ENCODE peak calls at places on chromosomes 12 and 14, in nine cellular contexts. O, A, C, F, Q, E, L, Y and G are unnamed samples.
A peak's percentile ranks its signal among the peaks of the same experiment; 100 is the strongest.

GRCh38 chr14:51869426-51870113 is 9.2 kb downstream of the GNG2 start:
- DNase-seq in O (no peak), A (no peak), C (no peak), F (no peak), Q (no peak), E (no peak), L (peak; percentile 59), Y (no peak), G (peak; percentile 53)

GRCh38 chr12:23950011-23950774 is 723 bp upstream of the SOX5 start:
- DNase-seq in O (peak; percentile 7), A (no peak), C (no peak), F (no peak), Q (no peak), E (no peak), L (no peak), Y (peak; percentile 24), G (no peak)

GRCh38 chr12:114245555-114245954 is 160.4 kb downstream of the TBX5 start:
- DNase-seq in O (no peak), A (no peak), C (peak; percentile 12), F (no peak), Q (no peak), E (no peak), L (no peak), Y (no peak), G (no peak)

GRCh38 chr12:89574736-89575208 is 48.9 kb upstream of the POC1B start:
- DNase-seq in O (peak; percentile 51), A (peak; percentile 56), C (peak; percentile 68), F (no peak), Q (peak; percentile 64), E (peak; percentile 65), L (no peak), Y (no peak), G (peak; percentile 87)

GRCh38 chr14:55772521-55772920 is 192.5 kb downstream of the KTN1 start:
- DNase-seq in O (peak; percentile 35), A (no peak), C (no peak), F (no peak), Q (no peak), E (no peak), L (no peak), Y (no peak), G (no peak)

GRCh38 chr12:108599541-108599940 is 1.7 kb upstream of the TMEM119 start:
- DNase-seq in O (no peak), A (no peak), C (no peak), F (no peak), Q (no peak), E (no peak), L (no peak), Y (no peak), G (no peak)

GRCh38 chr14:99420711-99421110 is 59.9 kb downstream of the SETD3 start:
- DNase-seq in O (peak; percentile 46), A (no peak), C (no peak), F (peak; percentile 55), Q (no peak), E (no peak), L (no peak), Y (peak; percentile 34), G (no peak)

GRCh38 chr14:89586258-89587127 is 169.5 kb upstream of the FOXN3 start:
- DNase-seq in O (no peak), A (no peak), C (no peak), F (no peak), Q (no peak), E (peak; percentile 70), L (no peak), Y (no peak), G (no peak)

GRCh38 chr12:27924350-27925140 is 48.0 kb downstream of the PTHLH start:
- DNase-seq in O (peak; percentile 28), A (no peak), C (peak; percentile 44), F (no peak), Q (no peak), E (no peak), L (no peak), Y (no peak), G (peak; percentile 28)

GRCh38 chr12:19910681-19911080 is 457.7 kb upstream of the PDE3A start:
- DNase-seq in O (no peak), A (no peak), C (no peak), F (no peak), Q (no peak), E (no peak), L (no peak), Y (no peak), G (no peak)

GRCh38 chr14:22887990-22888378 is 5.0 kb downstream of the REM2 start:
- DNase-seq in O (no peak), A (no peak), C (no peak), F (peak; percentile 62), Q (no peak), E (no peak), L (peak; percentile 62), Y (no peak), G (no peak)

GRCh38 chr12:55738113-55739024 is 4.6 kb upstream of the GDF11 start:
- DNase-seq in O (peak; percentile 82), A (peak; percentile 79), C (peak; percentile 86), F (peak; percentile 84), Q (no peak), E (peak; percentile 81), L (peak; percentile 84), Y (peak; percentile 80), G (peak; percentile 87)

GRCh38 chr12:65885716-65886115 is 61.4 kb downstream of the HMGA2 start:
- DNase-seq in O (no peak), A (no peak), C (no peak), F (no peak), Q (no peak), E (no peak), L (no peak), Y (no peak), G (no peak)

GRCh38 chr12:123938679-123939480 is 33.8 kb downstream of the CCDC92 start:
- DNase-seq in O (no peak), A (no peak), C (no peak), F (no peak), Q (no peak), E (peak; percentile 35), L (peak; percentile 38), Y (no peak), G (no peak)

GRCh38 chr12:50050410-50051280 is 6.8 kb upstream of the ASIC1 start:
- DNase-seq in O (no peak), A (no peak), C (no peak), F (peak; percentile 57), Q (no peak), E (peak; percentile 85), L (no peak), Y (no peak), G (no peak)

GRCh38 chr12:129826273-129826672 is 77.6 kb downstream of the TMEM132D start:
- DNase-seq in O (no peak), A (no peak), C (no peak), F (no peak), Q (no peak), E (no peak), L (no peak), Y (no peak), G (no peak)

GRCh38 chr14:76930549-76930948 is 98.0 kb downstream of the IRF2BPL start:
- DNase-seq in O (no peak), A (no peak), C (no peak), F (no peak), Q (no peak), E (no peak), L (no peak), Y (no peak), G (no peak)

GRCh38 chr14:83173687-83174086 is 1640.0 kb upstream of the SEL1L start:
- DNase-seq in O (no peak), A (no peak), C (no peak), F (no peak), Q (no peak), E (peak; percentile 64), L (no peak), Y (no peak), G (no peak)

GRCh38 chr12:29153231-29153630 is 4.2 kb downstream of the FAR2 start:
- DNase-seq in O (no peak), A (no peak), C (no peak), F (no peak), Q (no peak), E (no peak), L (no peak), Y (peak; percentile 3), G (no peak)

GRCh38 chr12:102454808-102455760 is 25.3 kb downstream of the IGF1 start:
- DNase-seq in O (no peak), A (no peak), C (no peak), F (peak; percentile 19), Q (peak; percentile 13), E (peak; percentile 93), L (no peak), Y (no peak), G (no peak)

GRCh38 chr12:1170411-1170810 is 179.4 kb downstream of the ERC1 start:
- DNase-seq in O (no peak), A (no peak), C (no peak), F (no peak), Q (no peak), E (no peak), L (no peak), Y (no peak), G (no peak)

GRCh38 chr12:8841778-8842177 is 19.4 kb downstream of the A2ML1 start:
- DNase-seq in O (no peak), A (no peak), C (no peak), F (no peak), Q (no peak), E (no peak), L (no peak), Y (no peak), G (no peak)

GRCh38 chr14:76267322-76268012 is 108.5 kb upstream of the ESRRB start:
- DNase-seq in O (peak; percentile 49), A (no peak), C (no peak), F (peak; percentile 13), Q (no peak), E (no peak), L (peak; percentile 7), Y (no peak), G (peak; percentile 50)

GRCh38 chr12:117009759-117010158 is 89.5 kb downstream of the TESC start:
- DNase-seq in O (no peak), A (no peak), C (no peak), F (no peak), Q (no peak), E (no peak), L (no peak), Y (no peak), G (no peak)

GRCh38 chr12:6961278-6961694 is 9.2 kb downstream of the PHB2 start:
- DNase-seq in O (no peak), A (no peak), C (peak; percentile 48), F (peak; percentile 83), Q (no peak), E (peak; percentile 87), L (peak; percentile 94), Y (no peak), G (peak; percentile 81)

GRCh38 chr14:61866932-61867920 is 105.0 kb downstream of the SNAPC1 start:
- DNase-seq in O (peak; percentile 10), A (no peak), C (peak; percentile 72), F (no peak), Q (no peak), E (peak; percentile 91), L (no peak), Y (no peak), G (peak; percentile 37)

GRCh38 chr14:77691259-77691658 is 16.6 kb downstream of the ALKBH1 start:
- DNase-seq in O (peak; percentile 44), A (no peak), C (peak; percentile 9), F (no peak), Q (no peak), E (no peak), L (no peak), Y (no peak), G (no peak)

GRCh38 chr12:120971299-120972180 is 6.8 kb upstream of the HNF1A start:
- DNase-seq in O (peak; percentile 74), A (peak; percentile 32), C (peak; percentile 58), F (no peak), Q (peak; percentile 25), E (peak; percentile 98), L (no peak), Y (peak; percentile 74), G (peak; percentile 51)

GRCh38 chr12:53954694-53955035 is at the start of gene HOXC12:
- DNase-seq in O (no peak), A (no peak), C (no peak), F (no peak), Q (no peak), E (no peak), L (no peak), Y (no peak), G (no peak)

GRCh38 chr12:99444859-99445316 is 202.7 kb upstream of the GARIN6 start:
- DNase-seq in O (peak; percentile 82), A (no peak), C (peak; percentile 17), F (no peak), Q (peak; percentile 74), E (no peak), L (no peak), Y (no peak), G (peak; percentile 18)

GRCh38 chr14:46290706-46291105 is 360.9 kb downstream of the RPL10L start:
- DNase-seq in O (no peak), A (no peak), C (no peak), F (no peak), Q (no peak), E (no peak), L (no peak), Y (no peak), G (no peak)